ENCODE peak calls at places on chromosomes 3 and 15, in five cellular contexts. I is activated B cell treated with CpG ODN at 0.5 μM for 24 hours; R is NCI-H460; U is CD8-positive, alpha-beta memory T cell; C is thoracic aorta. B is an unnamed sample.

GRCh38 chr3:193134895-193135294 is 106.1 kb upstream of the PLAAT1 start:
- DNase-seq in I (no peak), R (peak; percentile 3), U (no peak), C (no peak), B (peak; percentile 12)

GRCh38 chr3:38121832-38122461 is 15.0 kb downstream of the ACAA1 start:
- DNase-seq in I (no peak), R (no peak), U (no peak), C (no peak), B (no peak)

GRCh38 chr3:46712191-46713047 is 5.2 kb downstream of the PRSS50 start:
- DNase-seq in I (no peak), R (no peak), U (peak; percentile 24), C (no peak), B (no peak)

GRCh38 chr15:89599021-89599420 is 23.8 kb downstream of the TICRR start:
- DNase-seq in I (no peak), R (no peak), U (no peak), C (no peak), B (no peak)

GRCh38 chr3:15305366-15305844 is 27.0 kb downstream of the SH3BP5 start:
- DNase-seq in I (no peak), R (no peak), U (peak; percentile 47), C (no peak), B (no peak)

GRCh38 chr3:157373783-157374182 is 62.9 kb upstream of the PTX3 start:
- DNase-seq in I (no peak), R (no peak), U (no peak), C (no peak), B (no peak)

GRCh38 chr15:101113114-101114005 is 138.5 kb downstream of the CHSY1 start:
- DNase-seq in I (no peak), R (no peak), U (no peak), C (no peak), B (no peak)

GRCh38 chr15:66842710-66843441 is 140.8 kb downstream of the SMAD6 start:
- DNase-seq in I (no peak), R (peak; percentile 41), U (no peak), C (peak; percentile 46), B (no peak)

GRCh38 chr3:152915695-152916094 is 80.8 kb downstream of the P2RY1 start:
- DNase-seq in I (no peak), R (no peak), U (no peak), C (no peak), B (no peak)

GRCh38 chr3:38022301-38022700 is 7.1 kb downstream of the PLCD1 start:
- DNase-seq in I (no peak), R (no peak), U (peak; percentile 31), C (no peak), B (no peak)

GRCh38 chr3:170277833-170278586 is 55.8 kb downstream of the PRKCI start:
- DNase-seq in I (no peak), R (no peak), U (no peak), C (no peak), B (no peak)

GRCh38 chr3:124699686-124700396 is 30.4 kb upstream of the UMPS start:
- DNase-seq in I (no peak), R (no peak), U (no peak), C (no peak), B (no peak)

GRCh38 chr15:63491116-63491817 is 13.1 kb upstream of the USP3 start:
- DNase-seq in I (no peak), R (no peak), U (no peak), C (no peak), B (no peak)

GRCh38 chr3:156727519-156728205 is 53.3 kb downstream of the TIPARP start:
- DNase-seq in I (no peak), R (no peak), U (no peak), C (no peak), B (no peak)

GRCh38 chr3:60226907-60227306 is 1024.3 kb downstream of the FHIT start:
- DNase-seq in I (no peak), R (no peak), U (no peak), C (no peak), B (no peak)

GRCh38 chr3:127768346-127769008 is 53.8 kb downstream of the MGLL start:
- DNase-seq in I (no peak), R (no peak), U (no peak), C (no peak), B (peak; percentile 89)

GRCh38 chr15:101371519-101371918 is 76.5 kb upstream of the SNRPA1 start:
- DNase-seq in I (no peak), R (no peak), U (no peak), C (no peak), B (no peak)

GRCh38 chr3:184366619-184367321 is 5.3 kb downstream of the POLR2H start:
- DNase-seq in I (no peak), R (no peak), U (no peak), C (no peak), B (no peak)

GRCh38 chr3:17231537-17232261 is 346.9 kb downstream of the PLCL2 start:
- DNase-seq in I (no peak), R (no peak), U (no peak), C (no peak), B (no peak)

GRCh38 chr15:42087460-42087859 is 6.9 kb downstream of the PLA2G4D start:
- DNase-seq in I (no peak), R (no peak), U (no peak), C (no peak), B (no peak)

GRCh38 chr15:98143116-98143515 is 182.6 kb downstream of the ARRDC4 start:
- DNase-seq in I (no peak), R (no peak), U (no peak), C (no peak), B (no peak)

GRCh38 chr3:127252446-127252845 is 35.4 kb downstream of the PRR20G start:
- DNase-seq in I (no peak), R (no peak), U (no peak), C (no peak), B (no peak)

GRCh38 chr3:151276038-151277027 is 2.0 kb downstream of the P2RY14 start:
- DNase-seq in I (peak; percentile 33), R (no peak), U (peak; percentile 49), C (no peak), B (no peak)

GRCh38 chr3:119819806-119820205 is 37.9 kb downstream of the NR1I2 start:
- DNase-seq in I (no peak), R (no peak), U (no peak), C (no peak), B (no peak)

GRCh38 chr3:148954981-148955380 is 36.4 kb upstream of the GYG1 start:
- DNase-seq in I (no peak), R (no peak), U (no peak), C (no peak), B (no peak)

GRCh38 chr15:65332662-65333440 is 28.4 kb downstream of the RNU5B-1 start:
- DNase-seq in I (no peak), R (no peak), U (no peak), C (no peak), B (no peak)

B was measured in Panc1.